ENCODE peak calls at places on chromosomes 5 and 9, in seven cellular contexts. Q, L, V, J, S, W and K are unnamed samples.

GRCh38 chr5:135551593-135552447 is 16.1 kb upstream of the NEUROG1 start:
- DNase-seq in Q (peak), L (peak), V (peak), J (no peak), S (peak), W (peak), K (no peak)

GRCh38 chr5:128469924-128470323 is 68.1 kb downstream of the FBN2 start:
- DNase-seq in Q (no peak), L (no peak), V (no peak), J (no peak), S (no peak), W (peak), K (no peak)

GRCh38 chr5:5436206-5436765 is 13.8 kb downstream of the ICE1 start:
- DNase-seq in Q (no peak), L (no peak), V (no peak), J (no peak), S (no peak), W (no peak), K (no peak)

GRCh38 chr9:96618209-96619108 is 1.2 kb downstream of the CDC14B start:
- DNase-seq in Q (peak), L (peak), V (peak), J (peak), S (no peak), W (peak), K (no peak)

GRCh38 chr9:134895849-134896833 is 15.5 kb downstream of the FCN2 start:
- DNase-seq in Q (peak), L (peak), V (peak), J (peak), S (no peak), W (peak), K (peak)

GRCh38 chr5:57735754-57736153 is 253.1 kb upstream of the ACTBL2 start:
- DNase-seq in Q (no peak), L (peak), V (no peak), J (no peak), S (no peak), W (peak), K (no peak)

GRCh38 chr9:129027685-129028191 is 393 bp downstream of the SH3GLB2 start:
- DNase-seq in Q (peak), L (peak), V (no peak), J (no peak), S (peak), W (no peak), K (peak)

GRCh38 chr9:27154923-27155322 is 45.9 kb downstream of the TEK start:
- DNase-seq in Q (no peak), L (peak), V (no peak), J (no peak), S (no peak), W (peak), K (no peak)

GRCh38 chr5:87076931-87077330 is 190.8 kb upstream of the RASA1 start:
- DNase-seq in Q (no peak), L (peak), V (no peak), J (no peak), S (no peak), W (no peak), K (no peak)

GRCh38 chr5:41193462-41194166 is 19.7 kb downstream of the C6 start:
- DNase-seq in Q (peak), L (no peak), V (peak), J (peak), S (no peak), W (peak), K (peak)

GRCh38 chr5:161548472-161549094 is 2.1 kb upstream of the GABRB2 start:
- DNase-seq in Q (no peak), L (no peak), V (no peak), J (no peak), S (no peak), W (no peak), K (no peak)

GRCh38 chr5:159459951-159460538 is 129.8 kb upstream of the IL12B start:
- DNase-seq in Q (peak), L (peak), V (no peak), J (no peak), S (no peak), W (peak), K (peak)

GRCh38 chr9:126882746-126883145 is 22.3 kb downstream of the ZBTB34 start:
- DNase-seq in Q (no peak), L (no peak), V (no peak), J (no peak), S (no peak), W (no peak), K (no peak)

GRCh38 chr9:89433826-89434225 is 64.1 kb downstream of the SEMA4D start:
- DNase-seq in Q (no peak), L (no peak), V (peak), J (no peak), S (no peak), W (no peak), K (no peak)

GRCh38 chr5:63220244-63220643 is 641.6 kb downstream of the LRRC70 start:
- DNase-seq in Q (no peak), L (no peak), V (no peak), J (no peak), S (no peak), W (no peak), K (no peak)

GRCh38 chr5:35218981-35219380 is 11.3 kb downstream of the PRLR start:
- DNase-seq in Q (no peak), L (no peak), V (no peak), J (no peak), S (no peak), W (no peak), K (no peak)
- TF ChIP-seq CTCF in Q (no peak), L (no peak), V (no peak), J (no peak), S (no peak), W (no peak), K (no peak)

GRCh38 chr9:14245901-14246525 is 67.9 kb downstream of the NFIB start:
- DNase-seq in Q (no peak), L (no peak), V (no peak), J (no peak), S (no peak), W (peak), K (no peak)
- H3K4me3 ChIP-seq in Q (no peak), L (no peak), V (no peak), J (no peak), S (no peak), W (no peak), K (no peak)

GRCh38 chr5:45793638-45794532 is 97.7 kb upstream of the HCN1 start:
- DNase-seq in Q (no peak), L (no peak), V (no peak), J (no peak), S (no peak), W (no peak), K (no peak)

GRCh38 chr5:45800331-45800730 is 104.2 kb upstream of the HCN1 start:
- DNase-seq in Q (no peak), L (no peak), V (no peak), J (peak), S (no peak), W (no peak), K (no peak)

GRCh38 chr5:45796959-45797553 is 100.9 kb upstream of the HCN1 start:
- DNase-seq in Q (no peak), L (no peak), V (no peak), J (no peak), S (no peak), W (no peak), K (no peak)

GRCh38 chr5:45799388-45799787 is 103.2 kb upstream of the HCN1 start:
- DNase-seq in Q (no peak), L (no peak), V (no peak), J (no peak), S (no peak), W (no peak), K (no peak)

DNA sequence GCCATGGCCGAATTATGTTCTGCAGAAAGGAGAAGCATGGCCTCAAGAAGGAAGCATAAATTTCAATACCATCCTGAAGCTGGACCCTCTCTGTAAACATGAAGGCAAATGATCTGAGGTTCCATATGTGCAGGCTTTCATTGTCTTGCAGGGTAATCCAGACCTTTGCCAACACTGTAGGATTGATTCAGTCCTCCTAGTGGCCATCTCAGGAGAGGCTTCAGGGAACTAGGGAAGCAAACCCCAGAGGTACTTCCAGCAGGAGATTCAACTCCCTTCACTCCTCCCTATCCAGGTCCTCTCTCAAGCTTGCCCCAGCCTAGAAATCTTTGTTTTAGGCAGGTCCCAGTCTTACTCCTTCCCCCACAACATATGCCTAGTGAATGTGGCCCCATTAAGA is 99.3 kb upstream of the HCN1 start:
- DNase-seq in Q (no peak), L (no peak), V (no peak), J (no peak), S (no peak), W (no peak), K (no peak)
- TF ChIP-seq CTCF in Q (no peak), L (no peak), V (no peak), J (no peak), S (no peak), W (no peak), K (no peak)

GRCh38 chr5:167804512-167805220 is 486.8 kb upstream of the WWC1 start:
- DNase-seq in Q (no peak), L (peak), V (no peak), J (no peak), S (no peak), W (no peak), K (no peak)
- H3K4me3 ChIP-seq in Q (no peak), L (no peak), V (no peak), J (no peak), S (no peak), W (no peak), K (no peak)

DNA sequence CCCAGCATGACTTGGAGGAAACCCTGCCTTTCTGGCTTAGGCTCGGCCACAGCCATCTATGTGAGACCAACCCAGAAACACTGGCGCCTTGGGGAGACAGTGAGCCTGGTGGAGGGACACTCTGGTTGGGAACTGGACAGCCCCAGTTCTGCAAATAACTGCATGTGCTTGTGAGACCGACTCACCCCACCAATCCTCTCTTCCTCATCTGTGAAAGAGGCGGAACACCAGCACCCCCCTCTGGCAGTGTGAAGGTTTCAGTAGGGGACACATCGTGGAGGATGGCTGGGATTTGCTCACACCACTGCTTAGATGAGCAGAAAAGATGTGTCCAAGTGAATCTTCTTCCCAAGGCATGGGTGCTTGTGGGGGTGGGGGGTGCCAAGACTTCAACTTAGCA is 43.4 kb upstream of the N4BP3 start:
- DNase-seq in Q (no peak), L (peak), V (no peak), J (no peak), S (peak), W (peak), K (no peak)
- TF ChIP-seq CTCF in Q (no peak), L (peak), V (no peak), J (no peak), S (peak), W (peak), K (no peak)

GRCh38 chr5:96819806-96820205 is 12.1 kb upstream of the ERAP1 start:
- DNase-seq in Q (no peak), L (no peak), V (no peak), J (no peak), S (no peak), W (no peak), K (no peak)
- H3K4me3 ChIP-seq in Q (no peak), L (no peak), V (no peak), J (no peak), S (no peak), W (no peak), K (no peak)

GRCh38 chr9:136261686-136262430 is 16.2 kb upstream of the QSOX2 start:
- DNase-seq in Q (no peak), L (no peak), V (no peak), J (no peak), S (peak), W (no peak), K (no peak)
- TF ChIP-seq CTCF in Q (no peak), L (no peak), V (no peak), J (no peak), S (no peak), W (no peak), K (no peak)

GRCh38 chr5:176659440-176659839 is 12.2 kb downstream of the TSPAN17 start:
- DNase-seq in Q (no peak), L (no peak), V (no peak), J (no peak), S (no peak), W (no peak), K (no peak)

GRCh38 chr5:176659860-176660461 is 12.7 kb downstream of the TSPAN17 start:
- DNase-seq in Q (no peak), L (no peak), V (no peak), J (no peak), S (no peak), W (no peak), K (no peak)

GRCh38 chr5:176656467-176656990 is 9.2 kb downstream of the TSPAN17 start:
- DNase-seq in Q (no peak), L (no peak), V (no peak), J (no peak), S (no peak), W (no peak), K (no peak)

GRCh38 chr5:176658817-176659216 is 11.5 kb downstream of the TSPAN17 start:
- DNase-seq in Q (no peak), L (no peak), V (no peak), J (no peak), S (peak), W (peak), K (no peak)

GRCh38 chr5:176658007-176658599 is 10.8 kb downstream of the TSPAN17 start:
- DNase-seq in Q (peak), L (peak), V (peak), J (peak), S (peak), W (peak), K (no peak)
- H3K4me3 ChIP-seq in Q (no peak), L (no peak), V (no peak), J (no peak), S (peak), W (no peak), K (no peak)

GRCh38 chr5:153714732-153715287 is 224.3 kb downstream of the GRIA1 start:
- DNase-seq in Q (no peak), L (no peak), V (no peak), J (no peak), S (no peak), W (no peak), K (no peak)

GRCh38 chr5:153707626-153708025 is 217.2 kb downstream of the GRIA1 start:
- DNase-seq in Q (no peak), L (no peak), V (no peak), J (no peak), S (no peak), W (no peak), K (no peak)

GRCh38 chr5:153712946-153713345 is 222.5 kb downstream of the GRIA1 start:
- DNase-seq in Q (no peak), L (no peak), V (no peak), J (no peak), S (no peak), W (no peak), K (no peak)

GRCh38 chr5:153713913-153714312 is 223.4 kb downstream of the GRIA1 start:
- DNase-seq in Q (no peak), L (no peak), V (no peak), J (no peak), S (no peak), W (no peak), K (no peak)

DNA sequence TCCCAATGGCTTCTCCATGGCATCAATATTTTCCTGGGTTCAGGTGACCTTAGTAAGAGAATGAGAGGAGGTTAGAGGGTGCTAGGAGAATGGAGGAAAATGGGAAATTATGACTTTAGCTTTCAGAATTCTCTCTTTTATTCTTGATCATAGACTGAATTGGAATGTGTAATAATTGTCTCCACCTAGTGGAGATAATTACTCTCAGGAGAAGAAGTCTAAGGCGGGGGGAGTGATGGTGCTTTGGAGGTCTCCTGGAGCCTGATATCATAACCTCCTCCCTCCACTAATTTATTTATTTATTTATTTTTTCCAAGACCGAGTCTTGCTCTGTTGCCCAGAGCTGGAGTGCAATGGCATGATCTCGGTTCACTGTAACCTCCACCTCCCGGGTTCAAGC is 221.3 kb downstream of the GRIA1 start:
- DNase-seq in Q (no peak), L (no peak), V (no peak), J (no peak), S (no peak), W (peak), K (no peak)
- TF ChIP-seq CTCF in Q (peak), L (peak), V (no peak), J (no peak), S (no peak), W (peak), K (no peak)